ENCODE peak calls at places on chromosomes 12 and 14, in six cellular contexts. One of them, this sample, is unnamed.

GRCh38 chr14:68379510-68380303 is 413.2 kb downstream of the ZFP36L1 start:
- DNase-seq in HFF-Myc: no peak
- DNase-seq in thoracic aorta: no peak
- DNase-seq in transverse colon: peak; percentile 83
- DNase-seq in A549: no peak
- DNase-seq in MCF 10A: no peak
- DNase-seq in this sample: peak; percentile 30

GRCh38 chr12:77808534-77808933 is 22.2 kb upstream of the NAV3 start:
- DNase-seq in thoracic aorta: no peak
- DNase-seq in A549: no peak
- DNase-seq in HFF-Myc: no peak
- DNase-seq in MCF 10A: no peak
- DNase-seq in transverse colon: no peak
- DNase-seq in this sample: no peak

GRCh38 chr14:88613552-88614010 is 50.7 kb downstream of the ZC3H14 start:
- DNase-seq in A549: no peak
- DNase-seq in thoracic aorta: no peak
- DNase-seq in HFF-Myc: no peak
- DNase-seq in MCF 10A: peak; percentile 42
- DNase-seq in transverse colon: no peak
- DNase-seq in this sample: no peak

GRCh38 chr14:100330396-100330931 is 7.3 kb downstream of the SLC25A47 start:
- DNase-seq in thoracic aorta: no peak
- DNase-seq in transverse colon: no peak
- DNase-seq in A549: no peak
- DNase-seq in HFF-Myc: no peak
- DNase-seq in MCF 10A: no peak
- DNase-seq in this sample: no peak

GRCh38 chr14:99357856-99358390 is 85.9 kb upstream of the BCL11B start:
- DNase-seq in transverse colon: no peak
- DNase-seq in thoracic aorta: no peak
- DNase-seq in HFF-Myc: no peak
- DNase-seq in MCF 10A: no peak
- DNase-seq in A549: no peak
- DNase-seq in this sample: no peak

GRCh38 chr12:124715121-124715990 is 147.9 kb upstream of the NCOR2 start:
- DNase-seq in transverse colon: peak; percentile 37
- DNase-seq in A549: no peak
- DNase-seq in MCF 10A: peak; percentile 63
- DNase-seq in HFF-Myc: no peak
- DNase-seq in thoracic aorta: no peak
- DNase-seq in this sample: no peak

GRCh38 chr12:47079894-47080724 is at the start of gene AMIGO2:
- DNase-seq in A549: peak; percentile 78
- DNase-seq in thoracic aorta: peak; percentile 28
- DNase-seq in transverse colon: peak; percentile 36
- DNase-seq in MCF 10A: peak; percentile 74
- DNase-seq in HFF-Myc: no peak
- DNase-seq in this sample: peak; percentile 25

GRCh38 chr14:71203306-71203705 is 296.0 kb downstream of the PCNX1 start:
- DNase-seq in transverse colon: no peak
- DNase-seq in A549: no peak
- DNase-seq in thoracic aorta: no peak
- DNase-seq in HFF-Myc: no peak
- DNase-seq in MCF 10A: no peak
- DNase-seq in this sample: no peak

GRCh38 chr12:78916845-78917480 is 52.4 kb downstream of the SYT1 start:
- DNase-seq in A549: no peak
- DNase-seq in transverse colon: no peak
- DNase-seq in HFF-Myc: no peak
- DNase-seq in thoracic aorta: no peak
- DNase-seq in MCF 10A: peak; percentile 39
- DNase-seq in this sample: no peak

GRCh38 chr14:88746042-88746441 is 46.7 kb downstream of the EML5 start:
- DNase-seq in transverse colon: no peak
- DNase-seq in A549: no peak
- DNase-seq in thoracic aorta: no peak
- DNase-seq in MCF 10A: no peak
- DNase-seq in HFF-Myc: no peak
- DNase-seq in this sample: no peak

GRCh38 chr12:83958997-83959396 is 953.6 kb downstream of the SLC6A15 start:
- DNase-seq in thoracic aorta: no peak
- DNase-seq in A549: no peak
- DNase-seq in transverse colon: no peak
- DNase-seq in HFF-Myc: no peak
- DNase-seq in MCF 10A: peak; percentile 22
- DNase-seq in this sample: no peak

GRCh38 chr14:36208690-36209278 is 32.3 kb upstream of the PTCSC3 start:
- DNase-seq in HFF-Myc: no peak
- DNase-seq in transverse colon: no peak
- DNase-seq in MCF 10A: no peak
- DNase-seq in thoracic aorta: no peak
- DNase-seq in A549: no peak
- DNase-seq in this sample: no peak

GRCh38 chr12:124548854-124549378 is 18.5 kb downstream of the NCOR2 start:
- DNase-seq in MCF 10A: no peak
- DNase-seq in transverse colon: peak; percentile 36
- DNase-seq in HFF-Myc: no peak
- DNase-seq in A549: no peak
- DNase-seq in thoracic aorta: no peak
- DNase-seq in this sample: no peak

GRCh38 chr14:101480747-101481530 is 80.4 kb upstream of the DIO3 start:
- DNase-seq in MCF 10A: peak; percentile 97
- DNase-seq in HFF-Myc: no peak
- DNase-seq in transverse colon: peak; percentile 6
- DNase-seq in thoracic aorta: no peak
- DNase-seq in A549: peak; percentile 85
- DNase-seq in this sample: peak; percentile 2

GRCh38 chr12:3558854-3559253 is 67.9 kb downstream of the PRMT8 start:
- DNase-seq in transverse colon: no peak
- DNase-seq in thoracic aorta: no peak
- DNase-seq in HFF-Myc: no peak
- DNase-seq in A549: no peak
- DNase-seq in MCF 10A: no peak
- DNase-seq in this sample: no peak

GRCh38 chr12:111643428-111643826 is 42.3 kb downstream of the BRAP start:
- DNase-seq in MCF 10A: no peak
- DNase-seq in transverse colon: peak; percentile 53
- DNase-seq in A549: no peak
- DNase-seq in thoracic aorta: no peak
- DNase-seq in HFF-Myc: no peak
- DNase-seq in this sample: no peak

GRCh38 chr12:176321-177181 is 37.4 kb downstream of the SLC6A12 start:
- DNase-seq in MCF 10A: peak; percentile 59
- DNase-seq in A549: no peak
- DNase-seq in thoracic aorta: no peak
- DNase-seq in transverse colon: peak; percentile 75
- DNase-seq in HFF-Myc: no peak
- DNase-seq in this sample: no peak

GRCh38 chr12:46774011-46774633 is 51.7 kb downstream of the SLC38A4 start:
- DNase-seq in transverse colon: no peak
- DNase-seq in HFF-Myc: no peak
- DNase-seq in A549: no peak
- DNase-seq in thoracic aorta: no peak
- DNase-seq in MCF 10A: peak; percentile 33
- DNase-seq in this sample: no peak

GRCh38 chr14:29584992-29585391 is 342.7 kb downstream of the PRKD1 start:
- DNase-seq in A549: no peak
- DNase-seq in HFF-Myc: peak; percentile 54
- DNase-seq in thoracic aorta: no peak
- DNase-seq in transverse colon: peak; percentile 8
- DNase-seq in MCF 10A: peak; percentile 70
- DNase-seq in this sample: no peak

GRCh38 chr12:67358686-67359374 is 89.7 kb downstream of the CAND1 start:
- DNase-seq in thoracic aorta: no peak
- DNase-seq in HFF-Myc: no peak
- DNase-seq in A549: no peak
- DNase-seq in MCF 10A: no peak
- DNase-seq in transverse colon: no peak
- DNase-seq in this sample: no peak

GRCh38 chr14:70887207-70888150 is 19.8 kb upstream of the PCNX1 start:
- DNase-seq in transverse colon: no peak
- DNase-seq in MCF 10A: peak; percentile 31
- DNase-seq in HFF-Myc: no peak
- DNase-seq in thoracic aorta: no peak
- DNase-seq in A549: no peak
- DNase-seq in this sample: no peak

GRCh38 chr14:96189288-96189711 is 15.3 kb upstream of the BDKRB2 start:
- DNase-seq in HFF-Myc: no peak
- DNase-seq in transverse colon: no peak
- DNase-seq in MCF 10A: no peak
- DNase-seq in thoracic aorta: no peak
- DNase-seq in A549: no peak
- DNase-seq in this sample: no peak

GRCh38 chr12:131833896-131834641 is 5.9 kb downstream of the MMP17 start:
- DNase-seq in A549: no peak
- DNase-seq in transverse colon: no peak
- DNase-seq in HFF-Myc: no peak
- DNase-seq in thoracic aorta: no peak
- DNase-seq in MCF 10A: peak; percentile 28
- DNase-seq in this sample: no peak

DNA sequence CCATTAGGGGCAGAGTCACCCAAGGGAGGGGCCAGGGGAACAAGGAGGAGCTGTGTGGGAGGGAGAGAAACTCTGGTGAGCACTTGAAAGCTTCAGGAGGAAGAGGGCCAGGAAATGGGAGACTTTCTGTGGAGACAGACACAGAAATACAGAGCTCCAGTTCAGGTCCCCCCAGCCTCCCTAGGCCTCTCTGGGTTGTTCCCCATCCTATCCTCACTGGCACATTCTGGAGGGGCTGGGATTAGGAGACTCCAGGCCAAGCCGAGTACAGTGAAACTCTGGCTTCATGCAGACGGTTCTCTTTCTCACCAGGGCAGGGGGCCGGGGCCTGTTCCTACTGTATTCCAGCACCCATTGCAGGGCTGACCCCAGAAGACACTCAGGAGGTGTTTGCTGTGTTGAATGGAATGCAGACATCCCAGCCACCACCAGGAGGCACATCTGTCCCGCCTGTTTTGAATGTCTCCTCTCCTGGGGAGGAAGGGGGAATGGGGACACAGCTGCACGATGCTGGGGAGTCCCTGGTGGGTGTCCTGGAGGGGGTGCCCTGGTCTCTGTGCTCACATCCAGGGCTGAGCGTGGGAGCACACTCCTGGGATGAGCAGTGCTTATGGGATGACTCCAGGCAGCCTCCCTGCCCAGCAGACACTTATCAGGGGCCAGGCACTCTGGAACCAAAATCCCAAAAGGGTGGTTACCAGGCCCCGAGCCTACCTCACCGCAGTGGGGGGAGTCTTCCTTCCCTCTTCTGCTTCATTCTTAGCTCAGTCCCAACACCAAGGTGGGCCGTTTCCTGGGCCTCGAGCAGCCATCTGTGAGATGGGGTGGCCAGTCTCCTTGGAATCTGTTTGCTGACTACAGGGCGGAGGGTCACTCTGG is 5.5 kb upstream of the KRT84 start:
- DNase-seq in A549: peak; percentile 62
- DNase-seq in thoracic aorta: no peak
- DNase-seq in MCF 10A: peak; percentile 67
- DNase-seq in transverse colon: peak; percentile 22
- DNase-seq in HFF-Myc: no peak
- DNase-seq in this sample: no peak
- TF ChIP-seq CTCF in A549: peak; percentile 61
- TF ChIP-seq CTCF in thoracic aorta: no peak
- TF ChIP-seq CTCF in MCF 10A: peak; percentile 86
- TF ChIP-seq CTCF in transverse colon: peak; percentile 48
- TF ChIP-seq CTCF in HFF-Myc: peak; percentile 65
- TF ChIP-seq CTCF in this sample: no peak

DNA sequence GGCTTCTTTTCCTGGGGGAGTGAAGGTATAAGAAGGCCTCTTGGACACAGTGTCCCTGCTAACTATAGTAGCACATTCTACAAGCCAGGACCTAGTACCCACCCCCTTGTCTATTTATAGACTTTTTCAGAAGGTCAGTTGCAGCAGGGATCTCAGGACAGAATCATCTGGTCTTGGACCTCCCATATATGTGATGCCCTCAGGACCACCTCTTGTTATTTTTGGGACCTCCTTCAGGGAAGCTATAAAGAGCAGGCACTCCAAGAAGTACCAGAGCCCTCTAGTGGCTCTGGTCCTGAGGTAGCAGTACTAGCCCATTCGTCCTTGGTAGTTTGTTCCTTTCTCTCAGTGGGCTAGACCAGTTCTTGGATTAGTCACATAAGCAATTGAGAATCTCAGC is 4.3 kb downstream of the COQ10A start:
- DNase-seq in HFF-Myc: no peak
- DNase-seq in MCF 10A: no peak
- DNase-seq in A549: peak; percentile 50
- DNase-seq in thoracic aorta: no peak
- DNase-seq in transverse colon: no peak
- DNase-seq in this sample: no peak
- TF ChIP-seq CTCF in HFF-Myc: peak; percentile 56
- TF ChIP-seq CTCF in MCF 10A: no peak
- TF ChIP-seq CTCF in A549: peak; percentile 59
- TF ChIP-seq CTCF in thoracic aorta: peak; percentile 36
- TF ChIP-seq CTCF in transverse colon: no peak
- TF ChIP-seq CTCF in this sample: no peak

GRCh38 chr14:21911877-21912276 is 238.3 kb upstream of the OR4E1 start:
- DNase-seq in HFF-Myc: no peak
- DNase-seq in A549: no peak
- DNase-seq in MCF 10A: no peak
- DNase-seq in thoracic aorta: no peak
- DNase-seq in transverse colon: no peak
- DNase-seq in this sample: no peak

GRCh38 chr14:21917699-21918436 is 244.2 kb upstream of the OR4E1 start:
- DNase-seq in thoracic aorta: no peak
- DNase-seq in MCF 10A: peak; percentile 46
- DNase-seq in A549: peak; percentile 43
- DNase-seq in HFF-Myc: peak; percentile 7
- DNase-seq in transverse colon: peak; percentile 28
- DNase-seq in this sample: no peak

GRCh38 chr14:21910260-21910659 is 236.6 kb upstream of the OR4E1 start:
- DNase-seq in HFF-Myc: no peak
- DNase-seq in MCF 10A: no peak
- DNase-seq in transverse colon: no peak
- DNase-seq in A549: no peak
- DNase-seq in thoracic aorta: no peak
- DNase-seq in this sample: no peak

GRCh38 chr14:21915814-21916213 is 242.2 kb upstream of the OR4E1 start:
- DNase-seq in transverse colon: no peak
- DNase-seq in MCF 10A: peak; percentile 17
- DNase-seq in thoracic aorta: no peak
- DNase-seq in A549: no peak
- DNase-seq in HFF-Myc: no peak
- DNase-seq in this sample: no peak

GRCh38 chr14:21913759-21914158 is 240.1 kb upstream of the OR4E1 start:
- DNase-seq in A549: peak; percentile 48
- DNase-seq in thoracic aorta: no peak
- DNase-seq in MCF 10A: peak; percentile 69
- DNase-seq in HFF-Myc: peak; percentile 25
- DNase-seq in transverse colon: peak; percentile 56
- DNase-seq in this sample: peak; percentile 53
- TF ChIP-seq CTCF in A549: peak; percentile 66
- TF ChIP-seq CTCF in thoracic aorta: peak; percentile 19
- TF ChIP-seq CTCF in MCF 10A: peak; percentile 56
- TF ChIP-seq CTCF in HFF-Myc: peak; percentile 67
- TF ChIP-seq CTCF in transverse colon: peak; percentile 48
- TF ChIP-seq CTCF in this sample: peak; percentile 79

GRCh38 chr12:57031228-57031670 is 14.9 kb upstream of the TAC3 start:
- DNase-seq in MCF 10A: peak; percentile 81
- DNase-seq in transverse colon: no peak
- DNase-seq in thoracic aorta: no peak
- DNase-seq in HFF-Myc: no peak
- DNase-seq in A549: no peak
- DNase-seq in this sample: no peak
- TF ChIP-seq CTCF in MCF 10A: no peak
- TF ChIP-seq CTCF in transverse colon: no peak
- TF ChIP-seq CTCF in thoracic aorta: no peak
- TF ChIP-seq CTCF in HFF-Myc: no peak
- TF ChIP-seq CTCF in A549: no peak
- TF ChIP-seq CTCF in this sample: no peak